ENCODE peak calls at places on chromosome 5, in four cellular contexts. W is HTR-8/SVneo; V is cardiac muscle cell; K is CD4-positive, alpha-beta memory T cell. J is an unnamed sample.

GRCh38 chr5:125499969-125500368 is 753.5 kb upstream of the ZNF608 start:
- DNase-seq in W (no peak), V (no peak), K (no peak), J (no peak)

GRCh38 chr5:20636686-20637085 is 648.7 kb upstream of the CDH18 start:
- DNase-seq in W (no peak), V (no peak), K (no peak), J (no peak)

GRCh38 chr5:110258460-110258859 is 468.0 kb downstream of the TMEM232 start:
- DNase-seq in W (peak), V (peak), K (no peak), J (no peak)

GRCh38 chr5:133847301-133847700 is 121.1 kb downstream of the C5orf15 start:
- DNase-seq in W (no peak), V (no peak), K (no peak), J (no peak)

GRCh38 chr5:12848709-12849108 is 944.5 kb upstream of the CTNND2 start:
- DNase-seq in W (no peak), V (no peak), K (no peak), J (no peak)

GRCh38 chr5:181241393-181241975 is 2.2 kb downstream of the RACK1 start:
- DNase-seq in W (no peak), V (no peak), K (peak), J (no peak)

GRCh38 chr5:109805882-109806281 is 116.2 kb downstream of the MAN2A1 start:
- DNase-seq in W (no peak), V (peak), K (no peak), J (no peak)

GRCh38 chr5:92552206-92553160 is 1028.5 kb downstream of the NR2F1-AS1 start:
- DNase-seq in W (peak), V (no peak), K (no peak), J (no peak)

GRCh38 chr5:153959134-153959957 is 79.4 kb downstream of the FAM114A2 start:
- DNase-seq in W (peak), V (peak), K (no peak), J (no peak)

GRCh38 chr5:59095480-59095879 is 512.6 kb downstream of the RAB3C start:
- DNase-seq in W (no peak), V (no peak), K (no peak), J (no peak)

GRCh38 chr5:9545301-9545958 is 445 bp downstream of the SEMA5A start:
- DNase-seq in W (peak), V (peak), K (no peak), J (no peak)

GRCh38 chr5:115070737-115071136 is 99.0 kb downstream of the TRIM36 start:
- DNase-seq in W (no peak), V (no peak), K (no peak), J (no peak)

GRCh38 chr5:22293147-22293546 is 560.0 kb downstream of the CDH12 start:
- DNase-seq in W (no peak), V (no peak), K (no peak), J (no peak)

GRCh38 chr5:1295650-1296037 is 776 bp upstream of the TERT start:
- DNase-seq in W (no peak), V (no peak), K (no peak), J (no peak)

GRCh38 chr5:173778784-173779304 is 109.3 kb upstream of the CPEB4 start:
- DNase-seq in W (no peak), V (no peak), K (no peak), J (no peak)

GRCh38 chr5:81125959-81126358 is 107.2 kb upstream of the CKMT2 start:
- DNase-seq in W (no peak), V (no peak), K (no peak), J (peak)

GRCh38 chr5:153043876-153044275 is 446.6 kb upstream of the GRIA1 start:
- DNase-seq in W (no peak), V (no peak), K (no peak), J (no peak)

GRCh38 chr5:83377131-83377865 is 94.2 kb upstream of the VCAN start:
- DNase-seq in W (no peak), V (no peak), K (no peak), J (no peak)

GRCh38 chr5:16906255-16906654 is 29.8 kb downstream of the MYO10 start:
- DNase-seq in W (no peak), V (no peak), K (no peak), J (no peak)

GRCh38 chr5:104538835-104539234 is 976.2 kb upstream of the NUDT12 start:
- DNase-seq in W (no peak), V (no peak), K (no peak), J (no peak)

GRCh38 chr5:14399054-14399657 is 182.4 kb upstream of the OTULINL start:
- DNase-seq in W (peak), V (peak), K (peak), J (peak)

GRCh38 chr5:5229405-5229804 is 89.3 kb downstream of the ADAMTS16 start:
- DNase-seq in W (no peak), V (no peak), K (no peak), J (no peak)

GRCh38 chr5:82352146-82352791 is 74.1 kb upstream of the RPS23 start:
- DNase-seq in W (no peak), V (no peak), K (no peak), J (no peak)

GRCh38 chr5:157387683-157388093 is 72.3 kb upstream of the NIPAL4 start:
- DNase-seq in W (peak), V (peak), K (no peak), J (no peak)

GRCh38 chr5:176784218-176785165 is 25.9 kb upstream of the UNC5A start:
- DNase-seq in W (peak), V (no peak), K (no peak), J (no peak)